ENCODE peak calls at places on chromosomes 1 and 21, in five cellular contexts. D is progenitor cell of endocrine pancreas, W is ACHN, Q is iris pigment epithelial cell, L is A172. X is an unnamed sample.

GRCh38 chr1:40014253-40014706 is 26.2 kb upstream of the CAP1 start:
- DNase-seq in W (no peak), D (no peak), L (no peak), Q (no peak), X (no peak)

GRCh38 chr1:30386145-30386926 is 337.0 kb downstream of the MATN1 start:
- DNase-seq in D (no peak), Q (no peak), W (no peak), L (no peak), X (no peak)

GRCh38 chr1:183568176-183569041 is 21.9 kb downstream of the NCF2 start:
- DNase-seq in D (no peak), W (no peak), L (no peak), Q (no peak), X (no peak)

GRCh38 chr1:24286246-24287010 is 32.7 kb upstream of the GRHL3 start:
- DNase-seq in L (no peak), W (no peak), Q (no peak), D (no peak), X (peak)

GRCh38 chr21:38869946-38870345 is 64.2 kb downstream of the ETS2 start:
- DNase-seq in L (peak), Q (peak), D (no peak), W (no peak), X (peak)

GRCh38 chr1:188089461-188089860 is 1260.7 kb downstream of the PLA2G4A start:
- DNase-seq in D (no peak), W (no peak), Q (peak), L (peak), X (no peak)

GRCh38 chr1:223077434-223077833 is 65.6 kb downstream of the TLR5 start:
- DNase-seq in D (no peak), Q (no peak), L (no peak), W (no peak), X (no peak)

GRCh38 chr1:17089496-17089895 is 29.8 kb downstream of the PADI2 start:
- DNase-seq in Q (no peak), D (no peak), L (no peak), W (no peak), X (no peak)

GRCh38 chr1:223538921-223539445 is 126.5 kb downstream of the CAPN8 start:
- DNase-seq in D (no peak), W (no peak), L (no peak), Q (no peak), X (no peak)

GRCh38 chr1:235939488-235939775 is 72.7 kb upstream of the LYST start:
- DNase-seq in Q (peak), L (no peak), D (no peak), W (no peak), X (peak)

GRCh38 chr1:6246497-6247295 is 2.7 kb downstream of the HES3 start:
- DNase-seq in L (peak), W (peak), D (peak), Q (peak), X (peak)

GRCh38 chr1:168623003-168623828 is 46.8 kb downstream of the XCL1 start:
- DNase-seq in Q (peak), W (no peak), D (no peak), L (peak), X (peak)

GRCh38 chr1:41366428-41367101 is 5.3 kb downstream of the FOXO6 start:
- DNase-seq in W (no peak), D (no peak), Q (no peak), L (no peak), X (no peak)